ENCODE peak calls at places on chromosomes 7 and 10, in ten cellular contexts. One of them, this sample, is unnamed.
A peak's percentile ranks its signal among the peaks of the same experiment; 100 is the strongest.

GRCh38 chr10:124510536-124511158 is 49.0 kb downstream of the LHPP start:
- DNase-seq in GM19239: no peak
- DNase-seq in Calu3: no peak
- DNase-seq in endodermal cell: no peak
- DNase-seq in mesenchymal stem cell: no peak
- DNase-seq in stimulated activated effector memory CD8-positive, alpha-beta T cell treated with anti-CD3 and anti-CD28 coated beads, Interleukin-12 subunit alpha, Interleukin-12 subunit beta, amount 100 ng/mL, for 72 hours: no peak
- DNase-seq in stomach: no peak
- DNase-seq in stimulated activated CD4-positive, alpha-beta T cell treated with anti-CD3 and anti-CD28 coated beads, Interleukin-15, amount 100 ng/mL, for 24 hours: no peak
- DNase-seq in GM13977: no peak
- DNase-seq in NCI-H1930: no peak
- DNase-seq in this sample: no peak

GRCh38 chr10:112950714-112951348 is 784 bp downstream of the TCF7L2 start:
- DNase-seq in GM19239: no peak
- DNase-seq in Calu3: peak; percentile 14
- DNase-seq in endodermal cell: peak; percentile 69
- DNase-seq in mesenchymal stem cell: peak; percentile 61
- DNase-seq in stimulated activated effector memory CD8-positive, alpha-beta T cell treated with anti-CD3 and anti-CD28 coated beads, Interleukin-12 subunit alpha, Interleukin-12 subunit beta, amount 100 ng/mL, for 72 hours: no peak
- DNase-seq in stomach: no peak
- DNase-seq in stimulated activated CD4-positive, alpha-beta T cell treated with anti-CD3 and anti-CD28 coated beads, Interleukin-15, amount 100 ng/mL, for 24 hours: peak; percentile 24
- DNase-seq in GM13977: peak; percentile 16
- DNase-seq in NCI-H1930: no peak
- DNase-seq in this sample: no peak

GRCh38 chr10:99534939-99535763 is 2.4 kb downstream of the NKX2-3 start:
- DNase-seq in GM19239: no peak
- DNase-seq in Calu3: no peak
- DNase-seq in endodermal cell: peak; percentile 84
- DNase-seq in mesenchymal stem cell: peak; percentile 57
- DNase-seq in stimulated activated effector memory CD8-positive, alpha-beta T cell treated with anti-CD3 and anti-CD28 coated beads, Interleukin-12 subunit alpha, Interleukin-12 subunit beta, amount 100 ng/mL, for 72 hours: no peak
- DNase-seq in stomach: no peak
- DNase-seq in stimulated activated CD4-positive, alpha-beta T cell treated with anti-CD3 and anti-CD28 coated beads, Interleukin-15, amount 100 ng/mL, for 24 hours: peak; percentile 47
- DNase-seq in GM13977: peak; percentile 54
- DNase-seq in NCI-H1930: no peak
- DNase-seq in this sample: no peak

GRCh38 chr7:20351901-20352300 is 21.2 kb downstream of the ITGB8 start:
- DNase-seq in GM19239: no peak
- DNase-seq in Calu3: no peak
- DNase-seq in endodermal cell: no peak
- DNase-seq in mesenchymal stem cell: no peak
- DNase-seq in stimulated activated effector memory CD8-positive, alpha-beta T cell treated with anti-CD3 and anti-CD28 coated beads, Interleukin-12 subunit alpha, Interleukin-12 subunit beta, amount 100 ng/mL, for 72 hours: no peak
- DNase-seq in stomach: no peak
- DNase-seq in stimulated activated CD4-positive, alpha-beta T cell treated with anti-CD3 and anti-CD28 coated beads, Interleukin-15, amount 100 ng/mL, for 24 hours: no peak
- DNase-seq in GM13977: no peak
- DNase-seq in NCI-H1930: no peak
- DNase-seq in this sample: peak; percentile 77

GRCh38 chr10:12605580-12606405 is 256.4 kb downstream of the CAMK1D start:
- DNase-seq in GM19239: peak; percentile 55
- DNase-seq in Calu3: peak; percentile 75
- DNase-seq in endodermal cell: no peak
- DNase-seq in mesenchymal stem cell: peak; percentile 57
- DNase-seq in stimulated activated effector memory CD8-positive, alpha-beta T cell treated with anti-CD3 and anti-CD28 coated beads, Interleukin-12 subunit alpha, Interleukin-12 subunit beta, amount 100 ng/mL, for 72 hours: peak; percentile 15
- DNase-seq in stomach: peak; percentile 80
- DNase-seq in stimulated activated CD4-positive, alpha-beta T cell treated with anti-CD3 and anti-CD28 coated beads, Interleukin-15, amount 100 ng/mL, for 24 hours: peak; percentile 59
- DNase-seq in GM13977: peak; percentile 53
- DNase-seq in NCI-H1930: no peak
- DNase-seq in this sample: no peak

GRCh38 chr7:35988105-35988504 is 164.9 kb upstream of the EEPD1 start:
- DNase-seq in GM19239: no peak
- DNase-seq in Calu3: no peak
- DNase-seq in endodermal cell: no peak
- DNase-seq in mesenchymal stem cell: no peak
- DNase-seq in stimulated activated effector memory CD8-positive, alpha-beta T cell treated with anti-CD3 and anti-CD28 coated beads, Interleukin-12 subunit alpha, Interleukin-12 subunit beta, amount 100 ng/mL, for 72 hours: no peak
- DNase-seq in stomach: peak; percentile 48
- DNase-seq in stimulated activated CD4-positive, alpha-beta T cell treated with anti-CD3 and anti-CD28 coated beads, Interleukin-15, amount 100 ng/mL, for 24 hours: no peak
- DNase-seq in GM13977: no peak
- DNase-seq in NCI-H1930: no peak
- DNase-seq in this sample: no peak

GRCh38 chr7:117325836-117326235 is 3.0 kb upstream of the WNT2 start:
- DNase-seq in GM19239: no peak
- DNase-seq in Calu3: no peak
- DNase-seq in endodermal cell: no peak
- DNase-seq in mesenchymal stem cell: no peak
- DNase-seq in stimulated activated effector memory CD8-positive, alpha-beta T cell treated with anti-CD3 and anti-CD28 coated beads, Interleukin-12 subunit alpha, Interleukin-12 subunit beta, amount 100 ng/mL, for 72 hours: no peak
- DNase-seq in stomach: no peak
- DNase-seq in stimulated activated CD4-positive, alpha-beta T cell treated with anti-CD3 and anti-CD28 coated beads, Interleukin-15, amount 100 ng/mL, for 24 hours: no peak
- DNase-seq in GM13977: no peak
- DNase-seq in NCI-H1930: no peak
- DNase-seq in this sample: no peak

GRCh38 chr7:117674617-117675016 is 194.8 kb downstream of the CFTR start:
- DNase-seq in GM19239: no peak
- DNase-seq in Calu3: no peak
- DNase-seq in endodermal cell: peak; percentile 72
- DNase-seq in mesenchymal stem cell: no peak
- DNase-seq in stimulated activated effector memory CD8-positive, alpha-beta T cell treated with anti-CD3 and anti-CD28 coated beads, Interleukin-12 subunit alpha, Interleukin-12 subunit beta, amount 100 ng/mL, for 72 hours: no peak
- DNase-seq in stomach: no peak
- DNase-seq in stimulated activated CD4-positive, alpha-beta T cell treated with anti-CD3 and anti-CD28 coated beads, Interleukin-15, amount 100 ng/mL, for 24 hours: no peak
- DNase-seq in GM13977: no peak
- DNase-seq in NCI-H1930: peak; percentile 49
- DNase-seq in this sample: no peak

GRCh38 chr7:138527746-138528223 is 67.7 kb downstream of the TRIM24 start:
- DNase-seq in GM19239: no peak
- DNase-seq in Calu3: peak; percentile 2
- DNase-seq in endodermal cell: peak; percentile 59
- DNase-seq in mesenchymal stem cell: peak; percentile 12
- DNase-seq in stimulated activated effector memory CD8-positive, alpha-beta T cell treated with anti-CD3 and anti-CD28 coated beads, Interleukin-12 subunit alpha, Interleukin-12 subunit beta, amount 100 ng/mL, for 72 hours: no peak
- DNase-seq in stomach: no peak
- DNase-seq in stimulated activated CD4-positive, alpha-beta T cell treated with anti-CD3 and anti-CD28 coated beads, Interleukin-15, amount 100 ng/mL, for 24 hours: no peak
- DNase-seq in GM13977: no peak
- DNase-seq in NCI-H1930: no peak
- DNase-seq in this sample: no peak

GRCh38 chr7:108299251-108300014 is 156.8 kb downstream of the NRCAM start:
- DNase-seq in GM19239: no peak
- DNase-seq in Calu3: peak; percentile 4
- DNase-seq in endodermal cell: no peak
- DNase-seq in mesenchymal stem cell: no peak
- DNase-seq in stimulated activated effector memory CD8-positive, alpha-beta T cell treated with anti-CD3 and anti-CD28 coated beads, Interleukin-12 subunit alpha, Interleukin-12 subunit beta, amount 100 ng/mL, for 72 hours: no peak
- DNase-seq in stomach: no peak
- DNase-seq in stimulated activated CD4-positive, alpha-beta T cell treated with anti-CD3 and anti-CD28 coated beads, Interleukin-15, amount 100 ng/mL, for 24 hours: no peak
- DNase-seq in GM13977: no peak
- DNase-seq in NCI-H1930: no peak
- DNase-seq in this sample: peak; percentile 25

GRCh38 chr10:11546581-11546980 is 64.9 kb downstream of the USP6NL start:
- DNase-seq in GM19239: no peak
- DNase-seq in Calu3: no peak
- DNase-seq in endodermal cell: no peak
- DNase-seq in mesenchymal stem cell: peak; percentile 66
- DNase-seq in stimulated activated effector memory CD8-positive, alpha-beta T cell treated with anti-CD3 and anti-CD28 coated beads, Interleukin-12 subunit alpha, Interleukin-12 subunit beta, amount 100 ng/mL, for 72 hours: no peak
- DNase-seq in stomach: no peak
- DNase-seq in stimulated activated CD4-positive, alpha-beta T cell treated with anti-CD3 and anti-CD28 coated beads, Interleukin-15, amount 100 ng/mL, for 24 hours: no peak
- DNase-seq in GM13977: no peak
- DNase-seq in NCI-H1930: no peak
- DNase-seq in this sample: no peak

GRCh38 chr7:4158826-4159225 is 523.3 kb upstream of the FOXK1 start:
- DNase-seq in GM19239: no peak
- DNase-seq in Calu3: no peak
- DNase-seq in endodermal cell: no peak
- DNase-seq in mesenchymal stem cell: no peak
- DNase-seq in stimulated activated effector memory CD8-positive, alpha-beta T cell treated with anti-CD3 and anti-CD28 coated beads, Interleukin-12 subunit alpha, Interleukin-12 subunit beta, amount 100 ng/mL, for 72 hours: no peak
- DNase-seq in stomach: no peak
- DNase-seq in stimulated activated CD4-positive, alpha-beta T cell treated with anti-CD3 and anti-CD28 coated beads, Interleukin-15, amount 100 ng/mL, for 24 hours: no peak
- DNase-seq in GM13977: no peak
- DNase-seq in NCI-H1930: no peak
- DNase-seq in this sample: no peak

GRCh38 chr10:14707441-14707840 is 67.3 kb downstream of the FAM107B start:
- DNase-seq in GM19239: no peak
- DNase-seq in Calu3: no peak
- DNase-seq in endodermal cell: peak; percentile 47
- DNase-seq in mesenchymal stem cell: no peak
- DNase-seq in stimulated activated effector memory CD8-positive, alpha-beta T cell treated with anti-CD3 and anti-CD28 coated beads, Interleukin-12 subunit alpha, Interleukin-12 subunit beta, amount 100 ng/mL, for 72 hours: no peak
- DNase-seq in stomach: no peak
- DNase-seq in stimulated activated CD4-positive, alpha-beta T cell treated with anti-CD3 and anti-CD28 coated beads, Interleukin-15, amount 100 ng/mL, for 24 hours: no peak
- DNase-seq in GM13977: no peak
- DNase-seq in NCI-H1930: no peak
- DNase-seq in this sample: no peak

GRCh38 chr10:104209575-104210198 is 22.5 kb downstream of the CFAP43 start:
- DNase-seq in GM19239: peak; percentile 10
- DNase-seq in Calu3: peak; percentile 32
- DNase-seq in endodermal cell: peak; percentile 82
- DNase-seq in mesenchymal stem cell: peak; percentile 43
- DNase-seq in stimulated activated effector memory CD8-positive, alpha-beta T cell treated with anti-CD3 and anti-CD28 coated beads, Interleukin-12 subunit alpha, Interleukin-12 subunit beta, amount 100 ng/mL, for 72 hours: no peak
- DNase-seq in stomach: no peak
- DNase-seq in stimulated activated CD4-positive, alpha-beta T cell treated with anti-CD3 and anti-CD28 coated beads, Interleukin-15, amount 100 ng/mL, for 24 hours: peak; percentile 46
- DNase-seq in GM13977: peak; percentile 48
- DNase-seq in NCI-H1930: no peak
- DNase-seq in this sample: no peak

GRCh38 chr7:108046952-108047506 is 44.1 kb upstream of the LAMB1 start:
- DNase-seq in GM19239: no peak
- DNase-seq in Calu3: no peak
- DNase-seq in endodermal cell: no peak
- DNase-seq in mesenchymal stem cell: no peak
- DNase-seq in stimulated activated effector memory CD8-positive, alpha-beta T cell treated with anti-CD3 and anti-CD28 coated beads, Interleukin-12 subunit alpha, Interleukin-12 subunit beta, amount 100 ng/mL, for 72 hours: no peak
- DNase-seq in stomach: no peak
- DNase-seq in stimulated activated CD4-positive, alpha-beta T cell treated with anti-CD3 and anti-CD28 coated beads, Interleukin-15, amount 100 ng/mL, for 24 hours: no peak
- DNase-seq in GM13977: no peak
- DNase-seq in NCI-H1930: no peak
- DNase-seq in this sample: no peak

This sample was measured in HS-5.